ENCODE peak calls at places on chromosomes 3 and 15, in ten cellular contexts. D is esophagus muscularis mucosa, P is prostate gland, V is stomach, X is GM23338, M is HL-60, H is transverse colon, I is sigmoid colon, Q is HCT116, J is K562. C is an unnamed sample.

GRCh38 chr3:128804017-128804816 is 75.2 kb upstream of the ACAD9 start:
- DNase-seq in P (no peak), M (peak), X (peak), D (no peak), H (no peak), J (peak), I (no peak), V (no peak), Q (no peak), C (no peak)

GRCh38 chr3:30314757-30315156 is 291.6 kb upstream of the TGFBR2 start:
- DNase-seq in H (no peak), D (no peak), J (no peak), I (no peak), P (no peak), Q (no peak), X (no peak), V (no peak), M (no peak), C (no peak)

GRCh38 chr15:49301562-49301961 is 121.5 kb upstream of the FGF7 start:
- DNase-seq in J (peak), X (no peak), H (no peak), V (no peak), D (no peak), M (no peak), Q (no peak), I (no peak), P (no peak), C (no peak)

GRCh38 chr15:99032935-99033334 is 25.3 kb upstream of the PGPEP1L start:
- DNase-seq in I (no peak), P (no peak), V (no peak), J (no peak), M (no peak), Q (no peak), H (no peak), X (no peak), D (no peak), C (no peak)

GRCh38 chr3:58633157-58633865 is 33.3 kb downstream of the FAM3D start:
- DNase-seq in P (no peak), M (no peak), X (no peak), V (no peak), J (no peak), Q (no peak), I (no peak), D (no peak), H (no peak), C (no peak)

GRCh38 chr3:43759297-43759782 is 68.6 kb downstream of the ABHD5 start:
- DNase-seq in P (no peak), J (peak), M (no peak), X (peak), H (no peak), V (no peak), I (no peak), Q (no peak), D (no peak), C (no peak)

GRCh38 chr15:38088971-38089370 is 154.5 kb downstream of the TMCO5A start:
- DNase-seq in Q (no peak), D (no peak), V (no peak), H (no peak), M (no peak), I (no peak), X (no peak), J (no peak), P (no peak), C (no peak)

GRCh38 chr15:50328116-50328515 is 26.9 kb downstream of the GABPB1 start:
- DNase-seq in J (no peak), I (no peak), P (no peak), X (no peak), H (no peak), Q (no peak), V (no peak), D (no peak), M (no peak), C (no peak)

GRCh38 chr3:187243933-187244564 is 46.8 kb downstream of the RTP1 start:
- DNase-seq in P (no peak), D (no peak), Q (no peak), J (no peak), I (no peak), M (no peak), V (no peak), X (no peak), H (no peak), C (no peak)

GRCh38 chr15:75001310-75001709 is 5.9 kb downstream of the SCAMP5 start:
- DNase-seq in J (peak), P (no peak), V (no peak), M (no peak), D (no peak), H (no peak), X (no peak), I (no peak), Q (no peak), C (no peak)

GRCh38 chr15:81074773-81075172 is 59.3 kb upstream of the CFAP161 start:
- DNase-seq in M (no peak), D (peak), Q (no peak), I (no peak), X (no peak), J (no peak), V (no peak), H (no peak), P (no peak), C (no peak)

GRCh38 chr15:61518191-61518950 is 289.3 kb upstream of the RORA start:
- DNase-seq in J (no peak), I (no peak), H (no peak), P (no peak), X (no peak), V (no peak), M (no peak), Q (no peak), D (no peak), C (no peak)

GRCh38 chr3:132979606-132980005 is 58.6 kb upstream of the TMEM108 start:
- DNase-seq in H (no peak), J (no peak), Q (no peak), I (no peak), X (no peak), P (no peak), V (no peak), D (no peak), M (no peak), C (peak)

GRCh38 chr15:36753173-36753572 is 173.7 kb downstream of the CDIN1 start:
- DNase-seq in X (peak), M (no peak), H (no peak), D (no peak), I (no peak), Q (no peak), P (no peak), V (no peak), J (no peak), C (no peak)

GRCh38 chr3:5186089-5186853 is 1.2 kb upstream of the EDEM1 start:
- DNase-seq in J (peak), I (no peak), X (no peak), H (no peak), D (no peak), M (peak), V (no peak), Q (no peak), P (no peak), C (no peak)

GRCh38 chr3:40690696-40691597 is 166.2 kb downstream of the ZNF621 start:
- DNase-seq in H (peak), P (peak), Q (no peak), V (peak), M (no peak), D (no peak), I (peak), J (no peak), X (no peak), C (peak)

GRCh38 chr3:125220183-125220582 is 7.6 kb upstream of the SLC12A8 start:
- DNase-seq in D (no peak), I (no peak), X (no peak), V (no peak), M (no peak), J (no peak), P (no peak), Q (no peak), H (no peak), C (no peak)

GRCh38 chr15:55789066-55789660 is 46.2 kb upstream of the PRTG start:
- DNase-seq in J (peak), P (no peak), X (peak), H (peak), V (no peak), D (no peak), M (peak), I (no peak), Q (peak), C (no peak)

GRCh38 chr3:14451844-14452533 is 49.6 kb downstream of the SLC6A6 start:
- DNase-seq in H (peak), D (no peak), X (no peak), I (peak), V (peak), P (peak), Q (no peak), J (peak), M (no peak), C (no peak)

GRCh38 chr3:49158108-49158709 is 7.9 kb downstream of the CCDC71 start:
- DNase-seq in M (peak), P (no peak), H (peak), X (peak), J (peak), I (no peak), V (peak), Q (peak), D (no peak), C (no peak)

GRCh38 chr3:156509209-156510174 is 45.4 kb downstream of the SSR3 start:
- DNase-seq in M (no peak), Q (peak), H (no peak), V (no peak), I (no peak), D (no peak), X (peak), J (peak), P (no peak), C (no peak)

GRCh38 chr15:78761020-78761419 is 50.2 kb downstream of the ADAMTS7 start:
- DNase-seq in I (peak), M (no peak), D (no peak), X (no peak), J (no peak), Q (no peak), H (no peak), P (no peak), V (no peak), C (no peak)

GRCh38 chr15:99514306-99514705 is 51.5 kb upstream of the MEF2A start:
- DNase-seq in V (no peak), H (no peak), J (no peak), M (no peak), X (no peak), P (no peak), Q (no peak), I (no peak), D (no peak), C (no peak)

GRCh38 chr3:141405025-141405424 is 36.7 kb downstream of the ZBTB38 start:
- DNase-seq in V (no peak), X (no peak), M (no peak), I (no peak), P (no peak), Q (no peak), J (no peak), H (no peak), D (no peak), C (no peak)

GRCh38 chr3:98699132-98699531 is 64.0 kb upstream of the ST3GAL6 start:
- DNase-seq in D (no peak), H (no peak), Q (no peak), X (no peak), I (no peak), P (peak), J (no peak), M (no peak), V (no peak), C (no peak)

GRCh38 chr15:43953402-43953801 is 126.6 kb downstream of the WDR76 start:
- DNase-seq in P (no peak), D (no peak), X (no peak), M (no peak), J (no peak), I (no peak), Q (no peak), V (no peak), H (no peak), C (no peak)

GRCh38 chr3:172467170-172467824 is 19.0 kb upstream of the GHSR start:
- DNase-seq in V (no peak), M (no peak), D (no peak), H (no peak), Q (peak), P (no peak), X (no peak), J (peak), I (no peak), C (no peak)

GRCh38 chr15:25883860-25884259 is 20.7 kb upstream of the ATP10A start:
- DNase-seq in M (no peak), Q (no peak), V (no peak), I (no peak), D (no peak), H (no peak), J (no peak), X (no peak), P (no peak), C (no peak)
- H3K27ac ChIP-seq in M (no peak), Q (no peak), V (no peak), I (no peak), D (peak), H (no peak), J (no peak), X (no peak), P (no peak), C (no peak)

DNA sequence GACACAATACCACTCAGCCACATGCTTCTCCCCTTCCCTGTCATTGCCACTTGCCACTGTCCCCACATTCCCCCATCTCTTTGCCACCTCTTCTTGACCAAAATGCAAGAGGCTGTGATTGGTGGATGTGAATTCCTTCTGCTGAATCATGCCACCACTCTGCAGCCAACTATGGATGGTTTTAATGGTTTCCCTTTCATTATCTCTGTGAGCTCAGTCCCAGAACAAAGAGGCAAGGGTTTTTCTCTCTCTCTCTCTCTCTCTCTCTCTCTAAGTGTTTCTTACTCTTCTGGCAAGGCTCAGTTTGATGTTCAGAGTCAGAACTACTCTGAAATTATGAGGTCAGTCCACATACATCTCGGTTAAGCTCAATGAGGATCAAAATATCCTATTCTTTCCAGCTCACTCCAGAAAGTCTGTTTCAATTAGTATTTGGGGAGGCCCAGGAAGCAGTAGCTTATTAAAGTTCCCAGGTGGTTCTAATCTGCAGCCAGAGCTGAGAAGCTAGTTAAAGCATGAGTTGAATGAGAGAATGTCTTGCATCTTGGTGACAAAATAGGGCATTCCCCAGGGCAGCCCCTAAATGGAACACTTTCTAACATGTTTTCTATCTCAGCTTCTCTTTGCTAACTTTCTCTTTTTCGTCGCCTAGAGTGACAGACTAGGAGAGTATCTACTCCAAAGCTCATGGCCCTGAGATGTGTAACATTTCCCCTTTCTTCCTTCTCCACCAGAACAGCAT is 8.5 kb upstream of the ILDR1 start:
- DNase-seq in I (no peak), M (no peak), V (no peak), Q (no peak), J (no peak), X (no peak), H (no peak), P (no peak), D (no peak), C (no peak)
- TF ChIP-seq POLR2AphosphoS5 in I (no peak), M (no peak), V (no peak), Q (no peak), J (no peak), X (no peak), H (no peak), P (no peak), D (no peak), C (no peak)

DNA sequence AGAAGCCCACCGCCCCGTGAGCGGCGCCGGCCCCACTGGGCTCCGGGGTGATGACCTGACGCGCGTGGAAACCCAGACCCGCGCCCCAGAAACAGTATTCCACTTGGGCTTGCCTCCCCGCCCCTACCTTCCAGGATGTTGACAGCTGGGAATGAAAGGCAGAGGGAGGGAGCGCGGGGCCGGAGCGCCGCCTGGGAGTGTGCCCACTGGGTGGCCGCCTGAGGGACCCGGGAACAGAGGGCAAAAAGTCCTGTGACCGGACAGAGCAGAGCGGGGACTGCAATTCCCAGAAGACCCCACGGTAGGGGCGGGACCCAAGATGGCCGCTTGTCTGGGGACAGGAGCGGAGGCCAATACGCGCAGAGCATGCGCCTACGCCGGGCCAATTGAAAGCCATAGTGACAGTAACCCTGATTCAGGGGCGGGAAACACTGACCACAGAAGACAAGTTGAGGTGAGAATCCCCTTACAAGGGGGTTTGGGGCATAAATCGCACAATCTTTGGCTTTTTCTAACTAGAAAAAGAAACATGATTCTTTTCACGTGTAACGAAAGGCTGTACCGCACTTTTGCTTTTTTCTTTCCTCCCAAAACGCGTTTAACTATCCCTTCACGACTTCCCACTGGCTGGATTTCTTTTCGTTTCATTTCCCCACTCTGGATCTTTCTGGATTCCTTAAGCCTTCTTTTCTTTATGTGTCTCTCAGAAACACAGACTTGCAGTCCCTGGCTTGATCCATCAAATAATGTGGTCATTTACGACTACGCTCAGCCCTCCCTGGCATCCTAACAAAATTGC is at the start of gene FHIT:
- DNase-seq in I (peak), D (peak), V (peak), H (peak), Q (peak), J (peak), X (peak), P (peak), M (peak), C (peak)
- TF ChIP-seq CTCF in I (no peak), D (no peak), V (no peak), H (no peak), Q (no peak), J (no peak), X (no peak), P (no peak), M (no peak), C (no peak)

DNA sequence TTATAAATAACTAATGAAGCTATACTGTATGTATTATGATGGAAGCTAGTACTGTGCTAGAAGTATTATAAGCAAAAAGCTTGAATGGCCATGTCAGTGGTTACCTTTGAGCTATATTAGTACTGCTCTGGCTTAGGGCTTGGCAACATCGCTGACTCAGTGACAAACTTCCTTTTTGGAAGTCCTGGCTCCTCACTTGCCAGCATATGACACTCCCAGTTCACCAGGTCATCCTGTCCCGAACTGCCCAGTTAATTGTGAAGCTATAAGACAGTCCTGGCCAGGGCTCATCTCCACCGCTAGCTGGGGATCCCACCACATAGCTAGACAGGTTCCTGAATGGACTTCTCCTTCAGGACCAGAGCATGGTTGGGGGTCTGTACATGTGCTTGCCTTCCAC is 31.9 kb downstream of the RAB8B start:
- DNase-seq in M (no peak), H (no peak), I (peak), D (no peak), J (no peak), Q (no peak), X (no peak), V (no peak), P (no peak), C (no peak)
- H3K27ac ChIP-seq in M (no peak), H (no peak), I (no peak), D (no peak), J (no peak), Q (no peak), X (no peak), V (peak), P (no peak), C (peak)

GRCh38 chr3:105653868-105654267 is 214.9 kb downstream of the CBLB start:
- DNase-seq in P (no peak), V (no peak), M (no peak), J (no peak), H (no peak), D (no peak), X (no peak), I (no peak), Q (no peak), C (no peak)
- TF ChIP-seq POLR2AphosphoS5 in P (no peak), V (no peak), M (no peak), J (no peak), H (no peak), D (no peak), X (no peak), I (no peak), Q (no peak), C (no peak)